ENCODE peak calls at places on chromosome 6, in five cellular contexts. N is RCC 7860, E is naive B cell, Y is mesothelial cell of epicardium, C is fibroblast of pulmonary artery. M is an unnamed sample.

GRCh38 chr6:157786221-157786620 is 36.8 kb upstream of the SNX9 start:
- DNase-seq in N (no peak), E (no peak), Y (no peak), C (no peak), M (no peak)

GRCh38 chr6:33815854-33816253 is 12.1 kb upstream of the MLN start:
- DNase-seq in N (no peak), E (no peak), Y (no peak), C (peak), M (no peak)

GRCh38 chr6:33206027-33206863 is 1.8 kb downstream of the HSD17B8 start:
- DNase-seq in N (peak), E (no peak), Y (no peak), C (no peak), M (no peak)

GRCh38 chr6:28953039-28953872 is 29.5 kb upstream of the TRIM27 start:
- DNase-seq in N (peak), E (no peak), Y (no peak), C (peak), M (peak)

GRCh38 chr6:166761801-166762200 is 134.8 kb upstream of the RPS6KA2 start:
- DNase-seq in N (no peak), E (no peak), Y (no peak), C (no peak), M (no peak)

GRCh38 chr6:44489912-44490604 is 102.6 kb downstream of the CDC5L start:
- DNase-seq in N (peak), E (no peak), Y (no peak), C (peak), M (no peak)

GRCh38 chr6:41636803-41637178 is 1.5 kb upstream of the MDFI start:
- DNase-seq in N (no peak), E (no peak), Y (no peak), C (peak), M (no peak)

GRCh38 chr6:105136433-105137350 is 43.1 kb downstream of the POPDC3 start:
- DNase-seq in N (no peak), E (peak), Y (peak), C (peak), M (no peak)

GRCh38 chr6:149483849-149484635 is 772 bp downstream of the ZC3H12D start:
- DNase-seq in N (no peak), E (no peak), Y (no peak), C (no peak), M (no peak)

GRCh38 chr6:45116714-45117410 is 211.3 kb upstream of the RUNX2 start:
- DNase-seq in N (peak), E (no peak), Y (no peak), C (peak), M (no peak)

GRCh38 chr6:35473075-35473848 is 5.1 kb downstream of the RPL10A start:
- DNase-seq in N (peak), E (no peak), Y (no peak), C (no peak), M (no peak)

GRCh38 chr6:137352859-137353258 is 133.7 kb upstream of the IFNGR1 start:
- DNase-seq in N (no peak), E (no peak), Y (no peak), C (no peak), M (no peak)

GRCh38 chr6:7979831-7980230 is 69.2 kb upstream of the TXNDC5 start:
- DNase-seq in N (no peak), E (no peak), Y (no peak), C (no peak), M (no peak)

GRCh38 chr6:722608-723007 is 29.7 kb upstream of the EXOC2 start:
- DNase-seq in N (no peak), E (no peak), Y (no peak), C (peak), M (no peak)

GRCh38 chr6:86936834-86937218 is 502 bp upstream of the HTR1E start:
- DNase-seq in N (no peak), E (peak), Y (peak), C (no peak), M (no peak)

GRCh38 chr6:40160826-40161225 is 226.6 kb upstream of the MOCS1 start:
- DNase-seq in N (peak), E (no peak), Y (no peak), C (no peak), M (no peak)

GRCh38 chr6:4662886-4663285 is 113.3 kb upstream of the CDYL start:
- DNase-seq in N (no peak), E (no peak), Y (no peak), C (no peak), M (no peak)

GRCh38 chr6:149284904-149285303 is 32.6 kb upstream of the TAB2 start:
- DNase-seq in N (no peak), E (no peak), Y (no peak), C (no peak), M (no peak)

GRCh38 chr6:32847004-32847403 is 3.2 kb upstream of the PSMB8 start:
- DNase-seq in N (no peak), E (no peak), Y (no peak), C (no peak), M (no peak)

M was measured in HL-60.